ENCODE peak calls at places on chromosomes 6 and 20, in eight cellular contexts. W is heart left ventricle; K is CD8-positive, alpha-beta T cell; P is brain microvascular endothelial cell; O is CD4-positive, alpha-beta memory T cell; T is IMR-90; A is ovary; X is HL-60. S is an unnamed sample.

GRCh38 chr6:159980474-159980873 is 11.6 kb downstream of the IGF2R start:
- DNase-seq in X (no peak), P (no peak), T (no peak), O (no peak), A (no peak), K (no peak), W (no peak), S (no peak)

GRCh38 chr6:151060096-151060741 is 179.5 kb upstream of the AKAP12 start:
- DNase-seq in K (no peak), X (no peak), P (peak), O (no peak), W (no peak), T (peak), A (no peak), S (no peak)

GRCh38 chr20:1673424-1673823 is 15.8 kb upstream of the SIRPG start:
- DNase-seq in O (no peak), T (no peak), A (no peak), X (no peak), W (no peak), K (no peak), P (no peak), S (no peak)

GRCh38 chr6:906920-907319 is 214.0 kb upstream of the EXOC2 start:
- DNase-seq in X (no peak), P (peak), W (no peak), K (no peak), T (peak), O (no peak), A (no peak), S (no peak)

GRCh38 chr6:167956491-167956890 is 41.0 kb upstream of the KIF25 start:
- DNase-seq in X (no peak), P (no peak), T (no peak), A (no peak), W (no peak), O (no peak), K (no peak), S (no peak)

GRCh38 chr6:69416739-69417138 is 380.1 kb downstream of the LMBRD1 start:
- DNase-seq in O (no peak), W (no peak), K (no peak), T (no peak), P (peak), X (no peak), A (no peak), S (no peak)

GRCh38 chr6:37357288-37357687 is 3.5 kb downstream of the RNF8 start:
- DNase-seq in P (no peak), W (no peak), T (peak), K (no peak), O (no peak), A (no peak), X (no peak), S (no peak)

GRCh38 chr20:64112691-64113443 is 5.5 kb upstream of the NPBWR2 start:
- DNase-seq in W (no peak), O (no peak), A (no peak), K (no peak), X (no peak), P (no peak), T (no peak), S (no peak)

GRCh38 chr6:139277161-139277560 is 14.6 kb downstream of the TXLNB start:
- DNase-seq in T (no peak), W (peak), A (no peak), K (no peak), X (no peak), P (no peak), O (no peak), S (no peak)

GRCh38 chr6:48641544-48641943 is 530.5 kb upstream of the PTCHD4 start:
- DNase-seq in A (no peak), K (no peak), O (no peak), W (no peak), X (no peak), P (peak), T (peak), S (no peak)

GRCh38 chr6:79574636-79575035 is 37.4 kb upstream of the LCA5 start:
- DNase-seq in O (no peak), X (no peak), T (peak), P (peak), K (no peak), A (no peak), W (no peak), S (no peak)

GRCh38 chr6:11222385-11223277 is 9.8 kb downstream of the NEDD9 start:
- DNase-seq in P (no peak), X (no peak), T (no peak), A (no peak), K (no peak), O (no peak), W (no peak), S (no peak)

GRCh38 chr20:44218441-44218840 is 7.9 kb upstream of the OSER1 start:
- DNase-seq in A (no peak), X (no peak), P (no peak), T (no peak), K (peak), O (peak), W (no peak), S (peak)

GRCh38 chr20:4109307-4109564 is 93.9 kb upstream of the RNF24 start:
- DNase-seq in T (no peak), W (no peak), X (no peak), A (no peak), O (no peak), K (no peak), P (no peak), S (no peak)

GRCh38 chr6:4102687-4103244 is 23.8 kb upstream of the FAM217A start:
- DNase-seq in A (no peak), P (no peak), W (no peak), X (no peak), O (no peak), T (no peak), K (no peak), S (no peak)

GRCh38 chr20:44264287-44264686 is 17.2 kb downstream of the GDAP1L1 start:
- DNase-seq in O (no peak), K (no peak), X (no peak), A (no peak), T (no peak), P (no peak), W (no peak), S (no peak)

GRCh38 chr6:53201270-53201669 is 52.6 kb upstream of the GCM1 start:
- DNase-seq in T (no peak), P (no peak), A (no peak), X (no peak), W (no peak), K (no peak), O (no peak), S (no peak)

GRCh38 chr6:37623666-37624065 is 74.0 kb downstream of the MDGA1 start:
- DNase-seq in O (no peak), P (no peak), K (no peak), T (no peak), A (no peak), X (no peak), W (no peak), S (no peak)

GRCh38 chr6:157669747-157670216 is 153.3 kb upstream of the SNX9 start:
- DNase-seq in K (no peak), O (no peak), P (peak), T (peak), X (no peak), A (peak), W (peak), S (no peak)

GRCh38 chr6:24882835-24883555 is 52.8 kb downstream of the RIPOR2 start:
- DNase-seq in X (no peak), A (no peak), T (no peak), P (no peak), W (no peak), K (no peak), O (no peak), S (no peak)
- H3K4me3 ChIP-seq in X (no peak), A (no peak), T (no peak), P (no peak), W (no peak), K (no peak), O (no peak), S (no peak)

GRCh38 chr6:105739764-105740163 is 336.9 kb upstream of the PREP start:
- DNase-seq in W (no peak), T (no peak), P (no peak), K (no peak), O (no peak), X (no peak), A (no peak), S (no peak)
- H3K27ac ChIP-seq in W (no peak), T (no peak), P (no peak), K (no peak), O (no peak), X (no peak), A (no peak), S (no peak)

GRCh38 chr20:59004493-59004762 is 2.6 kb downstream of the CTSZ start:
- DNase-seq in K (no peak), T (no peak), X (peak), A (no peak), O (peak), P (no peak), W (peak), S (peak)

GRCh38 chr20:59002874-59003399 is 4.1 kb downstream of the CTSZ start:
- DNase-seq in T (no peak), W (no peak), X (no peak), P (no peak), O (no peak), K (no peak), A (no peak), S (no peak)

GRCh38 chr20:59002388-59002787 is 4.7 kb downstream of the CTSZ start:
- DNase-seq in W (no peak), K (no peak), P (no peak), X (no peak), T (no peak), A (no peak), O (no peak), S (no peak)

GRCh38 chr20:59004763-59005522 is 2.1 kb downstream of the CTSZ start:
- DNase-seq in W (peak), X (peak), K (no peak), P (no peak), O (peak), A (no peak), T (no peak), S (peak)

GRCh38 chr20:59003836-59004492 is 3.1 kb downstream of the CTSZ start:
- DNase-seq in X (no peak), T (no peak), K (no peak), A (no peak), W (no peak), P (no peak), O (no peak), S (peak)
- H3K4me3 ChIP-seq in X (peak), T (no peak), K (no peak), A (no peak), W (no peak), P (no peak), O (no peak), S (no peak)

DNA sequence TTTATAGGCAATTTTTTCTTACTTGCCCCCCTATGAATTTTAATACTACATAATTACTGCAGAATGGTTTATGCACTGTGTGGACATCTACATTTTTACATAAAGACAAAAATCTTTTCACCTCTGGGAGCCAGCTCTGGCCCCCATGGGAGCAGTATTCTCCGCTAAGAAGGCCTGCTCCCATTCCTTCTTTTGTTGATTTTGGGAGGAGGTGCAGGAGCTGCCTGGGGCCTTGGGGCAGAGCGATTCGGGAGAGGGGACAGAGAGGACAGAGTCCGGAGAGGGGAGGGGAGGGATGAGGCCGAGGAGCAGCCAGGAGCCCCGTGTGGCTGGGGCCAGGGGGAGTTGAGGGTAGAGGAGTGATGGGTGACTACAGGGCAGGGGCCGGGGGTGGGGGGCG is 452.0 kb downstream of the PREX1 start:
- DNase-seq in P (no peak), X (no peak), A (no peak), W (no peak), T (no peak), O (no peak), K (no peak), S (no peak)
- H3K27ac ChIP-seq in P (no peak), X (no peak), A (no peak), W (no peak), T (no peak), O (no peak), K (no peak), S (no peak)

DNA sequence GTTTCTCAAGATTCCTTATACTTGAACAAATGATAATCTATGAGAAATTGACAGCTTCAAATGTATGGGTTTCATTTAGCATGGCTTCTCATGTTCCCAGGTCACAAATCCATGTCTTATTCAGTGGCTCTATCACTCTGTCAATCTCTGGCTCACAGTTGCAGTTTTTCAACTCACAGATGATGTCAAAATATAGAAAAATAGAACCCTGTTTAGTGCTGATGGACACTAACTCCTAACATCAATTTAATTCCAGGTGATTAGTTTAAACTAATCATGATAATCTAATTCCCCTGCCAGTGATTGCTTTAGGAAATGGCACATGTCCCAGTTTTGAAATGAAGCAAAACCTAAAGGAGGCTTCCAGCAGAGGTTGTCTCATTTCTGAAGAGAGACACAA is 13.0 kb downstream of the KHDC1 start:
- DNase-seq in O (no peak), A (no peak), P (no peak), X (no peak), K (no peak), W (no peak), T (no peak), S (no peak)
- H3K4me3 ChIP-seq in O (no peak), A (no peak), P (no peak), X (no peak), K (no peak), W (no peak), T (no peak), S (no peak)

GRCh38 chr20:32807706-32808105 is 12.0 kb upstream of the MAPRE1 start:
- DNase-seq in X (no peak), W (no peak), A (no peak), O (no peak), K (no peak), T (no peak), P (no peak), S (no peak)
- H3K27ac ChIP-seq in X (no peak), W (no peak), A (no peak), O (no peak), K (no peak), T (no peak), P (no peak), S (no peak)

DNA sequence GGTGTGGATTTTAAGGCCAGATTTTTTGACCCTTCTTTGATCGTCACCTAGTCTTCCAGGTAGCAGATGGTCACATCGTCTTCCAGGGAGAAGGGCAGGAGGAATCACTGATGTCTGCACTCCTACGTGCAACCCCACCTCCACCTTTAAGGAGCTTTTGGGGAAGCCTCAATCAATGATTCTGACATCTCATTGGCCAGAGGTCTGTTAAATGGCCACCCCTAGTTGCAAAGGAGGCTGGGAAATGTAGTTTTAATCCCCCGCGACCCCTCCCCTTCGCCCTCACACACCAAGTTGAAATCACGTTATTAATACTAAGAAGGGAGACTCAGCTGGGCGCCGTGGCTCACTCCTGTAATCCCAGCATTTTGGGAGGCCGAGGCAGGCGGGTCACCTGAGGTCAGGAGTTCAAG is 151.4 kb downstream of the BCAS1 start:
- DNase-seq in O (no peak), K (no peak), P (no peak), X (no peak), W (no peak), A (no peak), T (no peak), S (no peak)
- H3K4me3 ChIP-seq in O (no peak), K (no peak), P (no peak), X (no peak), W (no peak), A (no peak), T (no peak), S (no peak)

S was measured in CD8-positive, alpha-beta memory T cell.